ENCODE peak calls at places on chromosomes 7 and 10, in ten cellular contexts. E is substantia nigra; S is endothelial cell; G is NCI-H345; T is adipocyte; J is NCI-H1092; Z is stimulated activated CD4-positive, alpha-beta T cell treated with anti-CD3 and anti-CD28 coated beads, Interleukin-15, amount 100 ng/mL, for 24 hours; I is posterior cingulate gyrus; F is pons; Q is SW480. K is an unnamed sample.
A peak's percentile ranks its signal among the peaks of the same experiment; 100 is the strongest.

GRCh38 chr10:62723375-62723774 is 81.1 kb upstream of the ADO start:
- DNase-seq in Z (no peak), J (no peak), T (no peak), Q (no peak), G (no peak), I (no peak), E (no peak), S (no peak), F (no peak), K (no peak)

GRCh38 chr7:46554688-46555422 is 633.8 kb upstream of the IGFBP3 start:
- DNase-seq in T (peak; percentile 18), I (no peak), Q (no peak), G (no peak), J (no peak), F (no peak), Z (no peak), S (no peak), E (no peak), K (peak; percentile 29)

GRCh38 chr7:12866237-12866636 is 178.8 kb downstream of the ARL4A start:
- DNase-seq in T (no peak), Q (no peak), Z (no peak), F (no peak), S (no peak), G (no peak), E (no peak), I (no peak), J (no peak), K (no peak)

GRCh38 chr7:159127691-159128642 is 16.7 kb downstream of the VIPR2 start:
- DNase-seq in S (no peak), Z (no peak), J (no peak), Q (no peak), T (no peak), E (no peak), G (no peak), I (no peak), F (no peak), K (no peak)

GRCh38 chr7:152761116-152761748 is 1.7 kb downstream of the ACTR3B start:
- DNase-seq in Z (peak; percentile 18), S (no peak), G (no peak), Q (no peak), T (peak; percentile 20), F (no peak), E (no peak), I (no peak), J (no peak), K (no peak)

GRCh38 chr7:105808703-105809590 is 67.5 kb downstream of the ATXN7L1 start:
- DNase-seq in Q (peak; percentile 85), F (peak; percentile 31), Z (peak; percentile 92), S (no peak), E (no peak), T (no peak), J (no peak), G (no peak), I (no peak), K (peak; percentile 41)

GRCh38 chr10:130221456-130222375 is 85.5 kb downstream of the GLRX3 start:
- DNase-seq in Q (no peak), I (no peak), J (no peak), E (no peak), Z (no peak), G (no peak), F (no peak), T (no peak), S (no peak), K (no peak)

GRCh38 chr10:101694056-101694673 is 805 bp downstream of the FBXW4 start:
- DNase-seq in G (peak; percentile 58), S (peak; percentile 59), T (peak; percentile 79), Z (peak; percentile 81), Q (peak; percentile 56), J (peak; percentile 26), I (peak; percentile 45), F (peak; percentile 35), E (peak; percentile 57), K (peak; percentile 80)

GRCh38 chr7:137642031-137642430 is 204.7 kb downstream of the DGKI start:
- DNase-seq in G (no peak), E (no peak), I (no peak), J (no peak), S (no peak), Z (no peak), T (peak; percentile 13), Q (no peak), F (no peak), K (no peak)

GRCh38 chr10:100183482-100183881 is 2.3 kb downstream of the ERLIN1 start:
- DNase-seq in S (no peak), I (no peak), E (no peak), Z (no peak), Q (no peak), F (no peak), T (peak; percentile 42), J (no peak), G (no peak), K (no peak)

GRCh38 chr10:115117301-115117700 is 24.1 kb downstream of the ATRNL1 start:
- DNase-seq in F (no peak), I (no peak), Q (no peak), J (no peak), S (no peak), Z (no peak), T (no peak), E (no peak), G (no peak), K (no peak)

GRCh38 chr10:24467094-24467493 is 256.6 kb downstream of the ARHGAP21 start:
- DNase-seq in T (no peak), F (no peak), E (no peak), S (no peak), G (no peak), Q (no peak), J (no peak), Z (no peak), I (no peak), K (no peak)

GRCh38 chr7:16785846-16786245 is 19.0 kb downstream of the AGR2 start:
- DNase-seq in I (no peak), G (no peak), F (no peak), Z (no peak), E (no peak), T (no peak), S (no peak), Q (no peak), J (no peak), K (no peak)

GRCh38 chr7:112416127-112416526 is 34.1 kb upstream of the IFRD1 start:
- DNase-seq in Q (no peak), F (no peak), J (no peak), G (no peak), Z (no peak), E (no peak), I (no peak), S (no peak), T (no peak), K (no peak)

GRCh38 chr10:117413928-117414618 is 38.8 kb upstream of the PDZD8 start:
- DNase-seq in Z (no peak), T (no peak), F (no peak), S (no peak), Q (no peak), G (no peak), I (no peak), J (no peak), E (no peak), K (peak; percentile 41)

GRCh38 chr7:151073990-151074389 is 6.6 kb downstream of the FASTK start:
- DNase-seq in Z (no peak), S (no peak), I (no peak), E (no peak), T (no peak), Q (no peak), J (no peak), G (no peak), F (no peak), K (no peak)

GRCh38 chr7:49424109-49424508 is 349.3 kb upstream of the VWC2 start:
- DNase-seq in I (no peak), Q (no peak), J (no peak), T (no peak), E (no peak), G (no peak), S (no peak), Z (no peak), F (no peak), K (no peak)

GRCh38 chr7:107995184-107996071 is 7.5 kb downstream of the LAMB1 start:
- DNase-seq in Q (peak; percentile 12), F (peak; percentile 26), S (no peak), G (no peak), E (no peak), J (no peak), Z (no peak), T (peak; percentile 78), I (no peak), K (peak; percentile 50)

GRCh38 chr7:108017776-108018151 is 14.8 kb upstream of the LAMB1 start:
- DNase-seq in G (no peak), J (no peak), I (no peak), E (no peak), T (no peak), Z (no peak), F (no peak), Q (no peak), S (no peak), K (no peak)

GRCh38 chr7:151990567-151990966 is 34.3 kb downstream of the GALNTL5 start:
- DNase-seq in T (no peak), I (no peak), J (no peak), E (no peak), Z (no peak), F (no peak), Q (peak; percentile 7), S (no peak), G (no peak), K (no peak)

GRCh38 chr10:29617880-29618340 is 16.9 kb downstream of the SVIL start:
- DNase-seq in Z (no peak), I (no peak), S (no peak), F (no peak), E (no peak), Q (no peak), G (no peak), J (no peak), T (no peak), K (no peak)

GRCh38 chr10:54402576-54402975 is 398.5 kb downstream of the PCDH15 start:
- DNase-seq in G (peak; percentile 9), F (peak; percentile 59), Z (no peak), E (no peak), J (no peak), Q (peak; percentile 9), T (peak; percentile 17), I (no peak), S (peak; percentile 31), K (no peak)

GRCh38 chr10:77526861-77527617 is 110.6 kb downstream of the KCNMA1 start:
- DNase-seq in S (no peak), I (no peak), G (no peak), T (no peak), J (peak; percentile 49), F (no peak), Q (no peak), E (no peak), Z (no peak), K (no peak)

GRCh38 chr7:151308791-151309190 is 32.8 kb upstream of the NUB1 start:
- DNase-seq in Z (no peak), G (no peak), S (no peak), E (no peak), I (no peak), T (no peak), J (no peak), Q (no peak), F (no peak), K (no peak)

GRCh38 chr7:33459340-33459751 is 330.0 kb downstream of the BBS9 start:
- DNase-seq in E (no peak), I (no peak), S (peak; percentile 33), F (peak; percentile 50), T (peak; percentile 67), Q (peak; percentile 63), G (peak; percentile 38), Z (no peak), J (peak; percentile 44), K (peak; percentile 43)

GRCh38 chr7:121752706-121753105 is 120.3 kb upstream of the PTPRZ1 start:
- DNase-seq in G (peak; percentile 17), Z (no peak), Q (peak; percentile 20), F (peak; percentile 31), T (peak; percentile 36), I (no peak), S (no peak), J (no peak), E (no peak), K (peak; percentile 8)

GRCh38 chr10:77333610-77334340 is 303.8 kb downstream of the KCNMA1 start:
- DNase-seq in E (no peak), G (peak; percentile 51), Q (peak; percentile 8), F (no peak), Z (no peak), I (no peak), T (no peak), J (peak; percentile 49), S (no peak), K (no peak)

GRCh38 chr10:110471566-110472139 is 26.1 kb upstream of the DUSP5 start:
- DNase-seq in Q (no peak), E (no peak), T (peak; percentile 64), S (no peak), I (no peak), F (no peak), J (no peak), Z (no peak), G (no peak), K (peak; percentile 82)

K was measured in GM03348.